ENCODE peak calls at places on chromosomes 6 and 20, in four cellular contexts. Z is activated naive CD4-positive, alpha-beta T cell treated with anti-CD3 and anti-CD28 coated beads, Interleukin-2, amount 50 U/mL, for 16 hours; O is left cardiac atrium; W is brain microvascular endothelial cell. P is an unnamed sample.

GRCh38 chr6:167093406-167093921 is 29.4 kb upstream of the CCR6 start:
- DNase-seq in O (no peak), W (no peak), Z (no peak), P (no peak)

GRCh38 chr6:44223471-44224153 is at the start of gene SLC29A1:
- DNase-seq in Z (peak; percentile 88), W (no peak), O (peak; percentile 81), P (peak; percentile 45)

GRCh38 chr20:46333136-46333991 is 25.1 kb upstream of the CDH22 start:
- DNase-seq in O (no peak), Z (no peak), W (no peak), P (no peak)

GRCh38 chr6:18031680-18032256 is 44.3 kb upstream of the KIF13A start:
- DNase-seq in W (no peak), O (no peak), Z (no peak), P (no peak)

GRCh38 chr6:128841518-128841917 is 41.4 kb upstream of the LAMA2 start:
- DNase-seq in Z (no peak), O (no peak), W (no peak), P (no peak)

GRCh38 chr20:50442526-50442925 is 67.7 kb upstream of the PTPN1 start:
- DNase-seq in W (no peak), Z (no peak), O (no peak), P (no peak)

GRCh38 chr6:99790679-99791078 is 184.0 kb downstream of the PRDM13 start:
- DNase-seq in Z (no peak), W (no peak), O (no peak), P (no peak)

GRCh38 chr20:63265891-63266515 is 6.6 kb upstream of the ARFGAP1 start:
- DNase-seq in Z (no peak), W (no peak), O (no peak), P (no peak)

GRCh38 chr6:98416027-98416426 is 418.3 kb upstream of the POU3F2 start:
- DNase-seq in W (no peak), O (no peak), Z (no peak), P (no peak)

GRCh38 chr20:57392512-57393271 is 1.5 kb downstream of the RBM38 start:
- DNase-seq in W (no peak), O (peak; percentile 69), Z (peak; percentile 73), P (no peak)

GRCh38 chr6:163772701-163773100 is 358.2 kb downstream of the QKI start:
- DNase-seq in W (no peak), O (no peak), Z (no peak), P (no peak)

GRCh38 chr6:27866370-27867050 is 45.7 kb downstream of the OR2B2 start:
- DNase-seq in Z (no peak), O (no peak), W (peak; percentile 38), P (peak; percentile 43)

GRCh38 chr20:38272398-38272797 is 11.9 kb upstream of the KIAA1755 start:
- DNase-seq in W (no peak), Z (no peak), O (no peak), P (peak; percentile 51)

GRCh38 chr6:144908004-144908403 is 622.9 kb downstream of the UTRN start:
- DNase-seq in W (no peak), Z (no peak), O (no peak), P (no peak)

GRCh38 chr6:116329156-116329555 is 41.6 kb upstream of the DSE start:
- DNase-seq in W (no peak), Z (no peak), O (no peak), P (no peak)

GRCh38 chr20:17485017-17485416 is 46.2 kb downstream of the BFSP1 start:
- DNase-seq in Z (no peak), O (no peak), W (no peak), P (no peak)

GRCh38 chr6:90080876-90081464 is 186.7 kb downstream of the GJA10 start:
- DNase-seq in O (no peak), W (no peak), Z (peak; percentile 78), P (no peak)